ENCODE peak calls at places on chromosomes 4 and X, in eight cellular contexts. B, T, H, X, Z, A, V and K are unnamed samples.

GRCh38 chr4:42302348-42302747 is 94.9 kb upstream of the SHISA3 start:
- DNase-seq in Z (peak; percentile 80), V (no peak), A (peak; percentile 43), H (no peak), T (peak; percentile 0), B (no peak), X (no peak), K (peak; percentile 58)

GRCh38 chr4:148192526-148192925 is 249.7 kb downstream of the NR3C2 start:
- DNase-seq in X (no peak), B (no peak), Z (no peak), A (no peak), V (no peak), H (no peak), T (no peak), K (no peak)

GRCh38 chr4:7892212-7893019 is 47.2 kb downstream of the AFAP1 start:
- DNase-seq in X (no peak), H (peak; percentile 95), A (no peak), B (no peak), V (peak; percentile 96), Z (no peak), T (no peak), K (no peak)

GRCh38 chrX:103330601-103331397 is 760 bp downstream of the TCEAL7 start:
- DNase-seq in T (no peak), V (peak; percentile 34), Z (no peak), X (no peak), H (peak; percentile 6), A (no peak), B (no peak), K (peak; percentile 28)

GRCh38 chr4:139922625-139923024 is 231.4 kb downstream of the MAML3 start:
- DNase-seq in Z (peak; percentile 45), V (peak; percentile 64), T (peak; percentile 52), X (no peak), H (peak; percentile 43), A (no peak), B (no peak), K (no peak)

GRCh38 chrX:39261446-39262147 is 460.3 kb downstream of the MID1IP1 start:
- DNase-seq in Z (peak; percentile 65), B (no peak), H (peak; percentile 63), T (peak; percentile 0), V (peak; percentile 75), A (peak; percentile 8), X (no peak), K (peak; percentile 12)

GRCh38 chr4:123750044-123750443 is 353.4 kb downstream of the SPRY1 start:
- DNase-seq in A (no peak), B (no peak), H (no peak), T (no peak), X (no peak), V (peak; percentile 9), Z (no peak), K (no peak)

GRCh38 chr4:87863486-87863885 is 30.7 kb downstream of the MEPE start:
- DNase-seq in Z (no peak), X (no peak), H (no peak), T (no peak), B (no peak), V (no peak), A (no peak), K (no peak)

GRCh38 chr4:87241341-87241740 is 20.9 kb upstream of the KLHL8 start:
- DNase-seq in B (no peak), A (no peak), Z (no peak), T (no peak), V (no peak), X (no peak), H (no peak), K (no peak)

GRCh38 chr4:76781698-76782595 is 116.0 kb downstream of the SOWAHB start:
- DNase-seq in Z (no peak), V (peak; percentile 99), H (peak; percentile 99), X (no peak), A (peak; percentile 80), B (no peak), T (no peak), K (no peak)

GRCh38 chr4:137608085-137608484 is 75.8 kb upstream of the PCDH18 start:
- DNase-seq in B (no peak), T (no peak), X (no peak), H (no peak), Z (no peak), V (no peak), A (no peak), K (no peak)

GRCh38 chr4:136741468-136741867 is 790.8 kb downstream of the PCDH18 start:
- DNase-seq in V (peak; percentile 38), X (no peak), H (peak; percentile 16), B (no peak), A (no peak), T (no peak), Z (no peak), K (no peak)

GRCh38 chr4:21596521-21596920 is 352.1 kb downstream of the KCNIP4 start:
- DNase-seq in V (no peak), X (no peak), Z (peak; percentile 84), A (no peak), T (peak; percentile 61), H (no peak), B (no peak), K (no peak)

GRCh38 chrX:2657532-2657931 is 33.6 kb upstream of the CD99 start:
- DNase-seq in A (no peak), B (no peak), Z (no peak), H (no peak), T (no peak), X (no peak), V (no peak), K (no peak)

GRCh38 chr4:119268466-119268865 is 53.5 kb downstream of the FABP2 start:
- DNase-seq in B (no peak), X (no peak), T (no peak), H (no peak), Z (no peak), V (no peak), A (no peak), K (no peak)

GRCh38 chrX:39855748-39856129 is 242.0 kb downstream of the BCOR start:
- DNase-seq in B (no peak), T (peak; percentile 35), V (peak; percentile 48), X (peak; percentile 62), H (peak; percentile 19), Z (no peak), A (peak; percentile 19), K (no peak)

GRCh38 chr4:10015140-10015753 is 6.0 kb downstream of the SLC2A9 start:
- DNase-seq in A (peak; percentile 67), B (no peak), H (no peak), T (peak; percentile 35), Z (no peak), V (peak; percentile 39), X (no peak), K (peak; percentile 67)